ENCODE peak calls at places on chromosomes 7 and 10, in four cellular contexts. Y is body of pancreas; O is PC-3; P is stimulated activated CD4-positive, alpha-beta T cell treated with anti-CD3 and anti-CD28 coated beads, Interleukin-12 subunit alpha, Interleukin-12 subunit beta, amount 100 ng/mL, for 4 hours. Q is an unnamed sample.

GRCh38 chr7:105521027-105521730 is 892 bp downstream of the PUS7 start:
- DNase-seq in Y (peak; percentile 56), O (peak; percentile 58), P (peak; percentile 53), Q (peak; percentile 82)

GRCh38 chr7:85184599-85185354 is 2.1 kb downstream of the SEMA3D start:
- DNase-seq in Y (peak; percentile 13), O (peak; percentile 23), P (no peak), Q (no peak)

GRCh38 chr7:117630501-117630900 is 150.7 kb downstream of the CFTR start:
- DNase-seq in Y (no peak), O (no peak), P (no peak), Q (no peak)

GRCh38 chr10:68075550-68076004 is 494 bp upstream of the HERC4 start:
- DNase-seq in Y (no peak), O (no peak), P (no peak), Q (no peak)

GRCh38 chr10:79249156-79250121 is 97.8 kb upstream of the PPIF start:
- DNase-seq in Y (no peak), O (no peak), P (no peak), Q (no peak)

GRCh38 chr10:15865304-15865703 is 5.0 kb upstream of the MINDY3 start:
- DNase-seq in Y (no peak), O (no peak), P (no peak), Q (no peak)

GRCh38 chr10:13994932-13995331 is 335.8 kb downstream of the FRMD4A start:
- DNase-seq in Y (no peak), O (no peak), P (no peak), Q (no peak)

GRCh38 chr7:28045592-28045991 is 135.0 kb downstream of the JAZF1 start:
- DNase-seq in Y (no peak), O (no peak), P (no peak), Q (no peak)

GRCh38 chr7:65746398-65746669 is 126.5 kb upstream of the VKORC1L1 start:
- DNase-seq in Y (no peak), O (peak; percentile 6), P (no peak), Q (no peak)

GRCh38 chr7:89012016-89012415 is 216.5 kb upstream of the TEX47 start:
- DNase-seq in Y (no peak), O (no peak), P (no peak), Q (no peak)

GRCh38 chr10:49176310-49177268 is 11.6 kb downstream of the TMEM273 start:
- DNase-seq in Y (no peak), O (no peak), P (no peak), Q (no peak)

GRCh38 chr7:158067931-158068482 is 519.6 kb downstream of the PTPRN2 start:
- DNase-seq in Y (no peak), O (no peak), P (no peak), Q (no peak)

GRCh38 chr10:132858121-132859081 is 72.5 kb upstream of the NKX6-2 start:
- DNase-seq in Y (no peak), O (no peak), P (no peak), Q (no peak)

GRCh38 chr10:122161795-122162194 is 109.3 kb upstream of the BTBD16 start:
- DNase-seq in Y (no peak), O (no peak), P (no peak), Q (no peak)

GRCh38 chr10:120736377-120736776 is 114.8 kb upstream of the WDR11 start:
- DNase-seq in Y (no peak), O (no peak), P (no peak), Q (no peak)

GRCh38 chr10:22605168-22605567 is 109.2 kb downstream of the PIP4K2A start:
- DNase-seq in Y (no peak), O (no peak), P (no peak), Q (no peak)

GRCh38 chr10:60099998-60100747 is 193.8 kb upstream of the CCDC6 start:
- DNase-seq in Y (peak; percentile 14), O (peak; percentile 88), P (no peak), Q (peak; percentile 78)

GRCh38 chr7:130008941-130009847 is 42.0 kb downstream of the ZC3HC1 start:
- DNase-seq in Y (peak; percentile 98), O (peak; percentile 97), P (no peak), Q (peak; percentile 93)

GRCh38 chr10:13654846-13655245 is 68.1 kb downstream of the PRPF18 start:
- DNase-seq in Y (no peak), O (no peak), P (no peak), Q (no peak)

GRCh38 chr7:112207106-112207592 is 654 bp downstream of the ZNF277 start:
- DNase-seq in Y (no peak), O (peak; percentile 24), P (no peak), Q (peak; percentile 59)

GRCh38 chr10:3622845-3623621 is 162.0 kb downstream of the KLF6 start:
- DNase-seq in Y (no peak), O (no peak), P (no peak), Q (no peak)

GRCh38 chr7:127476618-127477017 is 84.1 kb upstream of the ZNF800 start:
- DNase-seq in Y (no peak), O (no peak), P (no peak), Q (no peak)

GRCh38 chr10:128173383-128173782 is 47.2 kb upstream of the MKI67 start:
- DNase-seq in Y (no peak), O (peak; percentile 48), P (no peak), Q (no peak)

GRCh38 chr10:88971668-88972067 is 18.9 kb upstream of the FAS start:
- DNase-seq in Y (no peak), O (no peak), P (no peak), Q (no peak)

GRCh38 chr10:73859441-73860049 is 14.8 kb downstream of the CAMK2G start:
- DNase-seq in Y (no peak), O (no peak), P (no peak), Q (no peak)

GRCh38 chr7:148262721-148263229 is 327.8 kb upstream of the C7orf33 start:
- DNase-seq in Y (peak; percentile 58), O (peak; percentile 60), P (peak; percentile 66), Q (peak; percentile 78)

GRCh38 chr10:48506147-48506917 is 98.5 kb downstream of the ARHGAP22 start:
- DNase-seq in Y (no peak), O (peak; percentile 83), P (no peak), Q (peak; percentile 93)

GRCh38 chr7:143305423-143306070 is 10.4 kb upstream of the CLCN1 start:
- DNase-seq in Y (peak; percentile 82), O (peak; percentile 85), P (peak; percentile 72), Q (peak; percentile 98)

GRCh38 chr10:48589266-48589665 is 15.6 kb downstream of the ARHGAP22 start:
- DNase-seq in Y (no peak), O (no peak), P (no peak), Q (no peak)

GRCh38 chr7:42877852-42878251 is 34.0 kb downstream of the C7orf25 start:
- DNase-seq in Y (no peak), O (no peak), P (no peak), Q (no peak)

GRCh38 chr7:5276611-5277010 is 6.1 kb upstream of the SLC29A4 start:
- DNase-seq in Y (no peak), O (no peak), P (no peak), Q (no peak)

GRCh38 chr7:100008525-100008924 is 6.9 kb upstream of the ZKSCAN1 start:
- DNase-seq in Y (peak; percentile 37), O (peak; percentile 22), P (no peak), Q (peak; percentile 83)

GRCh38 chr10:34960983-34961382 is 129.2 kb downstream of the CUL2 start:
- DNase-seq in Y (no peak), O (peak; percentile 66), P (no peak), Q (no peak)

GRCh38 chr10:71216751-71217265 is 4.4 kb downstream of the UNC5B start:
- DNase-seq in Y (no peak), O (no peak), P (no peak), Q (no peak)